ENCODE peak calls at places on chromosomes 16 and 17, in nine cellular contexts. One of them, this sample, is unnamed.

GRCh38 chr17:35448214-35448898 is at the start of gene SLFN13:
- DNase-seq in LoVo: no peak
- DNase-seq in hypothalamus: no peak
- DNase-seq in NCI-H69: no peak
- DNase-seq in nephron progenitor cell: peak; percentile 65
- DNase-seq in stimulated activated naive CD8-positive, alpha-beta T cell treated with anti-CD3 and anti-CD28 coated beads, Interleukin-15, Interleukin-2, amounts not matched to agents 100 U/mL and 50 U/mL, for 24 hours: peak; percentile 95
- DNase-seq in activated naive CD4-positive, alpha-beta T cell: peak; percentile 70
- DNase-seq in pancreas: peak; percentile 79
- DNase-seq in GM18507: peak; percentile 64
- DNase-seq in this sample: peak; percentile 94

GRCh38 chr17:17081304-17081940 is 39.2 kb downstream of the MPRIP start:
- DNase-seq in stimulated activated naive CD8-positive, alpha-beta T cell treated with anti-CD3 and anti-CD28 coated beads, Interleukin-15, Interleukin-2, amounts not matched to agents 100 U/mL and 50 U/mL, for 24 hours: no peak
- DNase-seq in hypothalamus: no peak
- DNase-seq in NCI-H69: no peak
- DNase-seq in activated naive CD4-positive, alpha-beta T cell: no peak
- DNase-seq in LoVo: no peak
- DNase-seq in pancreas: peak; percentile 16
- DNase-seq in GM18507: no peak
- DNase-seq in nephron progenitor cell: no peak
- DNase-seq in this sample: peak; percentile 46

GRCh38 chr17:32496348-32497078 is 9.7 kb downstream of the CDK5R1 start:
- DNase-seq in activated naive CD4-positive, alpha-beta T cell: no peak
- DNase-seq in GM18507: no peak
- DNase-seq in hypothalamus: no peak
- DNase-seq in LoVo: no peak
- DNase-seq in pancreas: no peak
- DNase-seq in nephron progenitor cell: no peak
- DNase-seq in NCI-H69: no peak
- DNase-seq in stimulated activated naive CD8-positive, alpha-beta T cell treated with anti-CD3 and anti-CD28 coated beads, Interleukin-15, Interleukin-2, amounts not matched to agents 100 U/mL and 50 U/mL, for 24 hours: no peak
- DNase-seq in this sample: no peak

GRCh38 chr17:42005128-42005527 is 12.1 kb downstream of the DNAJC7 start:
- DNase-seq in stimulated activated naive CD8-positive, alpha-beta T cell treated with anti-CD3 and anti-CD28 coated beads, Interleukin-15, Interleukin-2, amounts not matched to agents 100 U/mL and 50 U/mL, for 24 hours: no peak
- DNase-seq in LoVo: no peak
- DNase-seq in activated naive CD4-positive, alpha-beta T cell: no peak
- DNase-seq in GM18507: no peak
- DNase-seq in nephron progenitor cell: no peak
- DNase-seq in pancreas: no peak
- DNase-seq in NCI-H69: no peak
- DNase-seq in hypothalamus: no peak
- DNase-seq in this sample: no peak

GRCh38 chr16:30113031-30113710 is at the start of gene GDPD3:
- DNase-seq in NCI-H69: no peak
- DNase-seq in LoVo: no peak
- DNase-seq in GM18507: no peak
- DNase-seq in hypothalamus: no peak
- DNase-seq in activated naive CD4-positive, alpha-beta T cell: no peak
- DNase-seq in pancreas: no peak
- DNase-seq in nephron progenitor cell: no peak
- DNase-seq in stimulated activated naive CD8-positive, alpha-beta T cell treated with anti-CD3 and anti-CD28 coated beads, Interleukin-15, Interleukin-2, amounts not matched to agents 100 U/mL and 50 U/mL, for 24 hours: no peak
- DNase-seq in this sample: peak; percentile 77

GRCh38 chr16:69906838-69907301 is 44.3 kb upstream of the CLEC18A start:
- DNase-seq in NCI-H69: no peak
- DNase-seq in nephron progenitor cell: no peak
- DNase-seq in pancreas: no peak
- DNase-seq in LoVo: no peak
- DNase-seq in GM18507: no peak
- DNase-seq in stimulated activated naive CD8-positive, alpha-beta T cell treated with anti-CD3 and anti-CD28 coated beads, Interleukin-15, Interleukin-2, amounts not matched to agents 100 U/mL and 50 U/mL, for 24 hours: no peak
- DNase-seq in hypothalamus: no peak
- DNase-seq in activated naive CD4-positive, alpha-beta T cell: no peak
- DNase-seq in this sample: no peak

GRCh38 chr16:85416267-85417109 is 196.6 kb upstream of the GSE1 start:
- DNase-seq in stimulated activated naive CD8-positive, alpha-beta T cell treated with anti-CD3 and anti-CD28 coated beads, Interleukin-15, Interleukin-2, amounts not matched to agents 100 U/mL and 50 U/mL, for 24 hours: peak; percentile 87
- DNase-seq in nephron progenitor cell: peak; percentile 68
- DNase-seq in GM18507: peak; percentile 47
- DNase-seq in NCI-H69: peak; percentile 77
- DNase-seq in activated naive CD4-positive, alpha-beta T cell: peak; percentile 65
- DNase-seq in pancreas: peak; percentile 91
- DNase-seq in LoVo: peak; percentile 31
- DNase-seq in hypothalamus: no peak
- DNase-seq in this sample: peak; percentile 85

GRCh38 chr16:85037050-85037410 is 9.4 kb downstream of the KIAA0513 start:
- DNase-seq in stimulated activated naive CD8-positive, alpha-beta T cell treated with anti-CD3 and anti-CD28 coated beads, Interleukin-15, Interleukin-2, amounts not matched to agents 100 U/mL and 50 U/mL, for 24 hours: peak; percentile 22
- DNase-seq in pancreas: no peak
- DNase-seq in hypothalamus: no peak
- DNase-seq in activated naive CD4-positive, alpha-beta T cell: no peak
- DNase-seq in GM18507: no peak
- DNase-seq in LoVo: no peak
- DNase-seq in NCI-H69: no peak
- DNase-seq in nephron progenitor cell: no peak
- DNase-seq in this sample: peak; percentile 82

GRCh38 chr17:39651908-39652634 is 13.1 kb upstream of the TCAP start:
- DNase-seq in pancreas: no peak
- DNase-seq in hypothalamus: no peak
- DNase-seq in activated naive CD4-positive, alpha-beta T cell: no peak
- DNase-seq in NCI-H69: no peak
- DNase-seq in nephron progenitor cell: no peak
- DNase-seq in LoVo: no peak
- DNase-seq in stimulated activated naive CD8-positive, alpha-beta T cell treated with anti-CD3 and anti-CD28 coated beads, Interleukin-15, Interleukin-2, amounts not matched to agents 100 U/mL and 50 U/mL, for 24 hours: no peak
- DNase-seq in GM18507: no peak
- DNase-seq in this sample: no peak